ENCODE peak calls at places on chromosomes 1 and 21, in seven cellular contexts. V, Z, J, M, E, H and B are unnamed samples.

GRCh38 chr1:25356441-25356840 is 18.3 kb downstream of the TMEM50A start:
- DNase-seq in V (no peak), Z (no peak), J (no peak), M (no peak), E (no peak), H (no peak), B (no peak)

GRCh38 chr1:36966242-36966641 is 68.1 kb downstream of the GRIK3 start:
- DNase-seq in V (no peak), Z (no peak), J (no peak), M (peak), E (no peak), H (no peak), B (no peak)

GRCh38 chr21:35779690-35780570 is 280.4 kb downstream of the SETD4 start:
- DNase-seq in V (no peak), Z (no peak), J (peak), M (peak), E (no peak), H (peak), B (peak)

GRCh38 chr1:202279806-202280205 is 61.9 kb downstream of the UBE2T start:
- DNase-seq in V (no peak), Z (no peak), J (no peak), M (peak), E (no peak), H (no peak), B (no peak)

GRCh38 chr1:56525463-56526155 is 53.8 kb downstream of the PLPP3 start:
- DNase-seq in V (no peak), Z (no peak), J (no peak), M (peak), E (no peak), H (no peak), B (no peak)

GRCh38 chr1:4710592-4711190 is 56.3 kb downstream of the AJAP1 start:
- DNase-seq in V (no peak), Z (no peak), J (no peak), M (no peak), E (no peak), H (no peak), B (no peak)

GRCh38 chr1:79259390-79260336 is 253.1 kb upstream of the ADGRL4 start:
- DNase-seq in V (no peak), Z (no peak), J (no peak), M (peak), E (no peak), H (peak), B (no peak)

GRCh38 chr1:60903591-60903990 is 178.8 kb upstream of the NFIA start:
- DNase-seq in V (peak), Z (no peak), J (peak), M (no peak), E (peak), H (no peak), B (peak)

GRCh38 chr1:182113879-182114626 is 52.5 kb upstream of the ZNF648 start:
- DNase-seq in V (no peak), Z (no peak), J (no peak), M (no peak), E (no peak), H (no peak), B (no peak)

GRCh38 chr1:58893257-58893869 is 109.5 kb upstream of the JUN start:
- DNase-seq in V (no peak), Z (no peak), J (no peak), M (no peak), E (no peak), H (no peak), B (peak)

GRCh38 chr1:100866041-100866900 is 28.4 kb downstream of the EXTL2 start:
- DNase-seq in V (no peak), Z (no peak), J (no peak), M (peak), E (no peak), H (no peak), B (no peak)

GRCh38 chr1:94259635-94260289 is 22.4 kb upstream of the ARHGAP29 start:
- DNase-seq in V (no peak), Z (no peak), J (no peak), M (peak), E (no peak), H (no peak), B (no peak)

GRCh38 chr1:54371936-54372385 is 34.2 kb downstream of the SSBP3 start:
- DNase-seq in V (no peak), Z (no peak), J (no peak), M (no peak), E (no peak), H (no peak), B (no peak)

GRCh38 chr1:180229483-180230415 is at the start of gene LHX4:
- DNase-seq in V (no peak), Z (peak), J (no peak), M (no peak), E (peak), H (peak), B (no peak)

GRCh38 chr1:109980324-109981127 is 4.0 kb upstream of the AHCYL1 start:
- DNase-seq in V (no peak), Z (no peak), J (peak), M (no peak), E (peak), H (no peak), B (no peak)

GRCh38 chr21:35953570-35953969 is 106.8 kb downstream of the SETD4 start:
- DNase-seq in V (no peak), Z (no peak), J (no peak), M (no peak), E (no peak), H (no peak), B (no peak)

GRCh38 chr1:19615438-19615837 is 28.7 kb upstream of the NBL1 start:
- DNase-seq in V (no peak), Z (no peak), J (no peak), M (no peak), E (no peak), H (no peak), B (no peak)

GRCh38 chr1:55720243-55720642 is 505.1 kb upstream of the USP24 start:
- DNase-seq in V (no peak), Z (peak), J (peak), M (peak), E (no peak), H (no peak), B (no peak)

GRCh38 chr1:42690477-42691156 is 8.4 kb downstream of the YBX1 start:
- DNase-seq in V (no peak), Z (no peak), J (no peak), M (peak), E (no peak), H (no peak), B (no peak)

GRCh38 chr21:34886554-34887385 is 162.3 kb downstream of the RUNX1 start:
- DNase-seq in V (peak), Z (peak), J (no peak), M (no peak), E (peak), H (peak), B (peak)

GRCh38 chr1:47584249-47584648 is 146.4 kb downstream of the FOXD2 start:
- DNase-seq in V (peak), Z (no peak), J (no peak), M (no peak), E (no peak), H (no peak), B (peak)

GRCh38 chr1:48026275-48026674 is 29.1 kb upstream of the TRABD2B start:
- DNase-seq in V (peak), Z (no peak), J (no peak), M (peak), E (no peak), H (no peak), B (no peak)

GRCh38 chr1:50369830-50370229 is 53.4 kb downstream of the DMRTA2 start:
- DNase-seq in V (no peak), Z (no peak), J (no peak), M (no peak), E (no peak), H (no peak), B (no peak)

GRCh38 chr1:31503581-31503980 is 72.7 kb upstream of the TINAGL1 start:
- DNase-seq in V (no peak), Z (no peak), J (no peak), M (no peak), E (no peak), H (no peak), B (no peak)

GRCh38 chr1:201737350-201738060 is 91.5 kb upstream of the IPO9 start:
- DNase-seq in V (no peak), Z (no peak), J (no peak), M (peak), E (no peak), H (no peak), B (peak)

GRCh38 chr21:35850029-35850428 is 210.3 kb downstream of the SETD4 start:
- DNase-seq in V (no peak), Z (no peak), J (no peak), M (peak), E (no peak), H (no peak), B (no peak)

GRCh38 chr1:154749078-154749760 is 120.9 kb downstream of the KCNN3 start:
- DNase-seq in V (no peak), Z (no peak), J (no peak), M (peak), E (no peak), H (no peak), B (no peak)

GRCh38 chr21:37032293-37032692 is 25.8 kb downstream of the RIPPLY3 start:
- DNase-seq in V (no peak), Z (no peak), J (no peak), M (no peak), E (no peak), H (no peak), B (no peak)

GRCh38 chr1:28078262-28078661 is 10.1 kb downstream of the EYA3 start:
- DNase-seq in V (no peak), Z (no peak), J (no peak), M (no peak), E (no peak), H (no peak), B (no peak)

GRCh38 chr1:156549831-156550230 is 22.5 kb downstream of the IQGAP3 start:
- DNase-seq in V (no peak), Z (no peak), J (no peak), M (no peak), E (no peak), H (no peak), B (no peak)

GRCh38 chr1:61752921-61753389 is 10.7 kb downstream of the PATJ start:
- DNase-seq in V (no peak), Z (no peak), J (no peak), M (no peak), E (no peak), H (no peak), B (no peak)

GRCh38 chr1:69120828-69121227 is 446.9 kb upstream of the LRRC7 start:
- DNase-seq in V (no peak), Z (no peak), J (no peak), M (no peak), E (no peak), H (no peak), B (no peak)

GRCh38 chr1:221117548-221117951 is 238.3 kb downstream of the HLX start:
- DNase-seq in V (no peak), Z (no peak), J (no peak), M (peak), E (no peak), H (no peak), B (peak)

GRCh38 chr1:7004181-7004580 is 218.9 kb downstream of the CAMTA1 start:
- DNase-seq in V (peak), Z (no peak), J (no peak), M (no peak), E (no peak), H (no peak), B (no peak)

GRCh38 chr1:60573726-60574409 is 500.3 kb upstream of the C1orf87 start:
- DNase-seq in V (no peak), Z (no peak), J (no peak), M (no peak), E (no peak), H (no peak), B (no peak)

GRCh38 chr21:41393876-41394465 is 32.1 kb upstream of the MX1 start:
- DNase-seq in V (peak), Z (no peak), J (no peak), M (no peak), E (no peak), H (no peak), B (peak)

GRCh38 chr21:41387824-41388223 is 26.0 kb downstream of the MX2 start:
- DNase-seq in V (no peak), Z (no peak), J (no peak), M (no peak), E (no peak), H (no peak), B (no peak)

GRCh38 chr21:41388259-41388658 is 26.4 kb downstream of the MX2 start:
- DNase-seq in V (peak), Z (no peak), J (no peak), M (no peak), E (no peak), H (no peak), B (no peak)

GRCh38 chr21:41387042-41387819 is 25.4 kb downstream of the MX2 start:
- DNase-seq in V (no peak), Z (no peak), J (no peak), M (no peak), E (no peak), H (no peak), B (no peak)

GRCh38 chr21:41390043-41390639 is 28.3 kb downstream of the MX2 start:
- DNase-seq in V (peak), Z (no peak), J (no peak), M (no peak), E (no peak), H (no peak), B (peak)
- TF ChIP-seq POLR2A in V (no peak), Z (no peak), J (no peak), M (no peak), E (no peak), H (no peak), B (no peak)

DNA sequence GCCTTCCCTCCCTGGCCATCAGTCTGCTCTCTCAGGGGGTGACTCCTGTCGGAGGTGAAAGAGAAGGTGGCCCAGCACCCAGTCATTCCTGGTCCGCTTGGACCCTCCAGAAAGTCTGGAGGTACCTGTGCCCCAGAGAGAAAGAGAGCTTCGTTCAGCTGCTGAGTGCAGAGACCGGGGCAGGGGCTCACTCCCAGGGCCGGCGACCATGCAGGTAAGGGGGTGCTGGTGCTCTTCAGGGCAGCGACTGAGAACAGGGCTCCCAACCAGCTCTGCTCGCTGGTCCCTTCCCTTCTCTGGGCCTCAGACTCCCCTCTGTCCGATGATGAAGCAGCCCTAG is 30.1 kb downstream of the HSPG2 start:
- DNase-seq in V (no peak), Z (no peak), J (no peak), M (no peak), E (no peak), H (no peak), B (no peak)
- TF ChIP-seq POLR2A in V (no peak), Z (no peak), J (no peak), M (no peak), E (no peak), H (no peak), B (peak)

DNA sequence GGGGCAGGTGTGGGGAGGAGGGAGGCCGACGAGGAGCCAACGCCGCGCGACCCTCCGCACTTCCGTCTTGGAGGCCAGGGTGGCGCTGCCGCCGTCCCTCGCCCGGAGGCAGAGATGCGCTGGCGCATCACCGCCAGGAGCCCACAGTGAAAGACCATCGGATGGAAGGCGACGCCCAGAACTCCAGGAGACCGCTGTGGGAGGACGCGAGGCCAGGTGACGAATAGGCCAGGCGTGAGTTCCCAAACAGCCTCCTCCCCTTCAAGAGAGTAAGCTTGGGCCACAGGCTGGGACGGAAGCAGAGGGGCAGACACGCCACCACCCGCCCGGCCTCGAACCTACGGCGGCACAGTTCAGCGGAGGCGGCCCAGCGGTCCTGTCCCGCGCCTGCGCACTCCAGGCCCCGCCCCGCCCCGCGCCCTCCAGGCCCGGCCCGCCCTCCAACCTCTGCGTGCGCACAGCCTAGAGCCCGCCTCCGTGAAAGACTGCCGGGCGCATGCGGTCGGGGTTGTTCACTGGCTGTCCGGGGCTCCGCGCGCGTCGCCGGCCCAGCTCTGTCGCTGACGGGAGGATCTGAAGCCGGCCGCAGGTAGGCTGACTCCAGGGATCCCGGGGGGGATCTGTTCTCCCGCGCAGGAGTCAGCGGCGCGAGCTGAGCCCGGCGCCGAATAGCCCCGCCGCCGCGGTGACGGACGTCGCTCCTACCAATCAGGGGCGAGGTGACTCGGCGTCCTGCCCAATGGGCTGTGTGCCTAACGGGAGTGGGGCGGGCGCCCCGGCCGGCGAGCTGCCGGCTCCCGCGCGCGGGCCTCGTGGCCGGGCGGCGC is at the start of gene CTPS1:
- DNase-seq in V (peak), Z (peak), J (peak), M (peak), E (peak), H (peak), B (peak)
- TF ChIP-seq POLR2A in V (no peak), Z (peak), J (no peak), M (peak), E (peak), H (peak), B (peak)

GRCh38 chr1:168372307-168372706 is 91.6 kb downstream of the TBX19 start:
- DNase-seq in V (no peak), Z (no peak), J (no peak), M (no peak), E (no peak), H (no peak), B (no peak)

GRCh38 chr1:168369655-168370054 is 89.0 kb downstream of the TBX19 start:
- DNase-seq in V (no peak), Z (no peak), J (no peak), M (no peak), E (peak), H (no peak), B (no peak)

GRCh38 chr1:168371477-168371876 is 90.8 kb downstream of the TBX19 start:
- DNase-seq in V (no peak), Z (no peak), J (no peak), M (no peak), E (no peak), H (no peak), B (no peak)

GRCh38 chr1:168365719-168366474 is 85.2 kb downstream of the TBX19 start:
- DNase-seq in V (no peak), Z (no peak), J (no peak), M (no peak), E (no peak), H (no peak), B (no peak)

DNA sequence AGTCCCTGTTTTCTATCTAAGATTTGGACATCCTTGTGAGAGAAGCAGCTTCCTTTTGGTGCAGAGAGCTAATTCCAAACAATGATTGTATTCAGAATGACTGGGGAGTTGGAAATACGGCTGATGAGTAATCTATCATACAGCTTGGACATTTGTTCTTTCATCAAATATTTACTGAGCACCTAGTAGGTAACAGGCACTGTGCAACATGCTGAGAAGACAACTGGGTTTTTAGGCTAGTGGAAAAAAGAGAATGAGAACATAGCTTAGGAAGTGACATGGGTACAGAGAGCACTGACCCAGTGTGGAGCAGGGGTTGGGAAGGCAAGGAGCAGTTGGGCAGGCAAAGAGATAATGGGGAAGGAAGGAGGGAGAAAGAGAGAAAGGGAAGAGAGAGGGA is 87.5 kb downstream of the TBX19 start:
- DNase-seq in V (no peak), Z (no peak), J (no peak), M (no peak), E (no peak), H (no peak), B (no peak)
- TF ChIP-seq POLR2A in V (no peak), Z (no peak), J (no peak), M (no peak), E (no peak), H (no peak), B (no peak)

GRCh38 chr21:28962465-28962864 is 30.2 kb downstream of the LTN1 start:
- DNase-seq in V (no peak), Z (no peak), J (no peak), M (no peak), E (no peak), H (no peak), B (no peak)

GRCh38 chr21:28961927-28962326 is 30.8 kb downstream of the LTN1 start:
- DNase-seq in V (no peak), Z (no peak), J (no peak), M (no peak), E (no peak), H (no peak), B (no peak)

GRCh38 chr21:28963831-28964230 is 28.8 kb downstream of the LTN1 start:
- DNase-seq in V (no peak), Z (no peak), J (no peak), M (no peak), E (no peak), H (no peak), B (no peak)

GRCh38 chr21:28959367-28960099 is 33.1 kb downstream of the LTN1 start:
- DNase-seq in V (no peak), Z (no peak), J (no peak), M (peak), E (no peak), H (peak), B (no peak)

GRCh38 chr21:28960245-28960644 is 32.4 kb downstream of the LTN1 start:
- DNase-seq in V (no peak), Z (no peak), J (no peak), M (no peak), E (no peak), H (no peak), B (no peak)
- TF ChIP-seq POLR2A in V (no peak), Z (no peak), J (no peak), M (no peak), E (no peak), H (no peak), B (no peak)

DNA sequence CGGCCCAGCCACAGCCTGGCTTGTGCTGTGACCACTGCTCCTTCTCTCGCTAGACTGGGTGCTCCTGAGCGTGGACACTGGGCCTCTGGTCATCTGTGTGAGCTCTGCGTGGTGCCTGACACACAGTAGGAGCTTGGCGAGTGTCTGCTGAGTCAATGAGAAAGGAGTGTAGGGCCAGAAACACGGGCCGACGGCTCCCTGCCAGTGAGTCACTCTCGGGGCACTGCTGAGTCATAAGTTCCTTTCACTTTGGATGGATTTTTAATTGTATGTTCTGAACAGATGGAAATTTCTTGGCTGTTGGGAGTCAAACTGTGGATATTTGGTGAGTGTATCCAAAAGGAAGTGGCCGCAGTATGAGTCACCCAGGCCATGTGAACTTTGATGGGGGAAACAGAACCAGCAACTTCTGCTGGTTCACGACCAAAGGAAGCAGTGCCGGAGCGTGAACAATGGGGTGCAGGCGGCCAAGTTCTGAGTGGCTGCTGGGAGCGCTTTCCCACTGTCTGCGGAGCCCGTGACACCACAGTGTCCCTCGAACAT is 41.0 kb upstream of the COL18A1 start:
- DNase-seq in V (peak), Z (peak), J (peak), M (peak), E (no peak), H (peak), B (peak)
- TF ChIP-seq POLR2A in V (no peak), Z (peak), J (no peak), M (peak), E (peak), H (peak), B (peak)